ENCODE peak calls at places on chromosomes 7 and 10, in four cellular contexts. G is GM12891, U is transverse colon, B is spleen. O is an unnamed sample.

GRCh38 chr7:76346778-76347177 is 12.0 kb downstream of the YWHAG start:
- DNase-seq in G (no peak), U (no peak), B (no peak), O (no peak)

GRCh38 chr7:73978681-73979563 is 49.1 kb upstream of the ELN start:
- DNase-seq in G (peak), U (peak), B (peak), O (peak)

GRCh38 chr10:7121154-7121797 is 289.6 kb downstream of the SFMBT2 start:
- DNase-seq in G (peak), U (peak), B (peak), O (peak)

GRCh38 chr10:98438715-98439114 is 8.0 kb downstream of the HPS1 start:
- DNase-seq in G (no peak), U (no peak), B (no peak), O (no peak)

GRCh38 chr7:90917536-90917935 is 321.4 kb downstream of the CDK14 start:
- DNase-seq in G (no peak), U (no peak), B (no peak), O (no peak)

GRCh38 chr10:14782691-14783363 is 8.1 kb upstream of the FAM107B start:
- DNase-seq in G (no peak), U (peak), B (no peak), O (no peak)

GRCh38 chr7:121739465-121739864 is 133.5 kb upstream of the PTPRZ1 start:
- DNase-seq in G (no peak), U (no peak), B (no peak), O (no peak)

GRCh38 chr10:48598243-48598935 is 6.5 kb downstream of the ARHGAP22 start:
- DNase-seq in G (no peak), U (peak), B (no peak), O (no peak)

GRCh38 chr7:49776994-49777393 is 3.6 kb downstream of the VWC2 start:
- DNase-seq in G (no peak), U (peak), B (no peak), O (no peak)

GRCh38 chr10:24974978-24975377 is 22.6 kb upstream of the PRTFDC1 start:
- DNase-seq in G (no peak), U (no peak), B (no peak), O (no peak)

GRCh38 chr7:116249969-116250553 is 39.7 kb downstream of the TES start:
- DNase-seq in G (no peak), U (no peak), B (no peak), O (no peak)

GRCh38 chr7:17965600-17965999 is 25.3 kb upstream of the SNX13 start:
- DNase-seq in G (no peak), U (no peak), B (no peak), O (no peak)

GRCh38 chr7:73702665-73703064 is 16.8 kb downstream of the STX1A start:
- DNase-seq in G (no peak), U (no peak), B (no peak), O (no peak)

GRCh38 chr7:46319841-46320240 is 398.8 kb upstream of the IGFBP3 start:
- DNase-seq in G (no peak), U (no peak), B (no peak), O (no peak)

GRCh38 chr10:68088744-68089143 is 13.7 kb upstream of the HERC4 start:
- DNase-seq in G (no peak), U (no peak), B (no peak), O (no peak)

GRCh38 chr10:46560952-46561351 is 4.5 kb upstream of the GPRIN2 start:
- DNase-seq in G (no peak), U (no peak), B (peak), O (no peak)

GRCh38 chr7:105672820-105673219 is 91.5 kb upstream of the EFCAB10 start:
- DNase-seq in G (no peak), U (no peak), B (no peak), O (no peak)

GRCh38 chr10:14477408-14477710 is 146.6 kb upstream of the FRMD4A start:
- DNase-seq in G (no peak), U (no peak), B (no peak), O (no peak)

GRCh38 chr10:84329094-84329611 is 764 bp downstream of the CCSER2 start:
- DNase-seq in G (no peak), U (peak), B (peak), O (no peak)

GRCh38 chr10:76779163-76779820 is 858.3 kb downstream of the KCNMA1 start:
- DNase-seq in G (no peak), U (no peak), B (no peak), O (no peak)

GRCh38 chr10:60907972-60908371 is 36.0 kb downstream of the RHOBTB1 start:
- DNase-seq in G (no peak), U (no peak), B (no peak), O (no peak)

GRCh38 chr7:135385209-135385608 is 124.7 kb downstream of the CNOT4 start:
- DNase-seq in G (no peak), U (no peak), B (no peak), O (no peak)

GRCh38 chr10:115063702-115064479 is 29.3 kb upstream of the ATRNL1 start:
- DNase-seq in G (no peak), U (no peak), B (no peak), O (no peak)

GRCh38 chr10:6347391-6347951 is 144.7 kb downstream of the PFKFB3 start:
- DNase-seq in G (no peak), U (no peak), B (peak), O (no peak)

GRCh38 chr7:158389514-158390425 is 197.9 kb downstream of the PTPRN2 start:
- DNase-seq in G (no peak), U (no peak), B (peak), O (no peak)

GRCh38 chr10:1370298-1370697 is 314.1 kb downstream of the WDR37 start:
- DNase-seq in G (no peak), U (no peak), B (no peak), O (no peak)

GRCh38 chr7:38940774-38941173 is 31.8 kb upstream of the VPS41 start:
- DNase-seq in G (no peak), U (no peak), B (no peak), O (no peak)

GRCh38 chr7:155590215-155591023 is 44.1 kb upstream of the CNPY1 start:
- DNase-seq in G (no peak), U (peak), B (peak), O (peak)

GRCh38 chr7:106488465-106488864 is 172.5 kb downstream of the CCDC71L start:
- DNase-seq in G (no peak), U (no peak), B (no peak), O (no peak)

GRCh38 chr7:141874787-141875186 is 33.5 kb upstream of the PRSS37 start:
- DNase-seq in G (no peak), U (no peak), B (no peak), O (no peak)

DNA sequence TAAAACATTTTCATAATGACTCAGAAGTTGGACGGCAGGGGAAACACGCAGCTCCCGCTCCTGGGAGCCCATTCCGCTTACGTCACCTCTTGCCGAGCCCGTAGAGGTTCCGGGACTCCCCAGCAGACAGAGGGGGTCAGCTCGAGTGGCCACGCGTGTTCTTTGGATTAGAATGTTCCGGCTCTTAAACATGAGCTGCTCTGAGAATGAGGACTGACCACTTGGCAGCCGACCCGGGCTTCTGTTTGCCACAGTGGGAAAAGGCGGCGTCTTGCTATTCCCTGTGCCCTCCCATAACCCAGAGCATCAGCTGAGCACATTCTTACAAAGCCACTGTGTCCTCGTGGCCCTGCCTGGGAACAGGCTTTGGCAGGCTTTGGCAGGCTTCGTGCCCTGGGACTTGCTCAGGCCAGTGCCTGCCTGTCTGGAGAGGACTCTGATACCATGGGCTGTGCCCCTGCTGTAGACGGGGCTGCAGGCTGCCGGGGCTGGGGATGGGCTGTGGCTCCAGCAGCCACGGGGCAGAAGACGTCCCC is 40.1 kb downstream of the PFKP start:
- DNase-seq in G (no peak), U (peak), B (no peak), O (no peak)
- TF ChIP-seq POLR2A in G (no peak), U (no peak), B (no peak), O (no peak)

DNA sequence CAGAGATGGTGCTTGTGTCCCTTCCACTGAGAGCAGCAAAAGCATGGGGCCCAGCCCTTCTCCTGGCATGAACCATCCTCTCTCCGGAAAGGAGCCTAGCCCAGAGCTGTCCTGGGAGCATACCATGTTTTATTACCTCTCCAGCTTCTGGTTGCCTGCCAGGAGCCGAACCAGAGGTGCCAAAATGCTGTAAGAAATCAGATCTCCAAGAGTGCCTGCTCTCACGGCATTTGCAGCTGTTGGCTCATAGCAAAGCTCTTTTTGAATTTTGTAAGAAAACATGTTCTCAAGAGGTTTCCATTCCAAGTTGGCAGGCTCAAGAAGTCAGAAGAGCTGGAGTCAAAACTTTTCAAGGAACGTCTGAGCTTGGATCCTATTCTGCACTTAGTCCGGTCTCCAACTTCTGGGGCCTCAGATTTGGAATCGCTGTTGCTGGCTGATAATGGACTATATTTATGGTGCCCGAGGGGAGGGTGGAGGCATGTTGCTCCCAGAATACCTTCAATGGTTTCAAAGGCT is 211.7 kb upstream of the MKI67 start:
- DNase-seq in G (no peak), U (no peak), B (no peak), O (no peak)
- TF ChIP-seq POLR2AphosphoS5 in G (no peak), U (no peak), B (no peak), O (no peak)

GRCh38 chr7:55514546-55515265 is 57.6 kb downstream of the VOPP1 start:
- DNase-seq in G (no peak), U (no peak), B (no peak), O (no peak)
- TF ChIP-seq POLR2A in G (peak), U (no peak), B (no peak), O (no peak)

GRCh38 chr10:119059557-119059956 is 21.1 kb downstream of the EIF3A start:
- DNase-seq in G (no peak), U (no peak), B (no peak), O (no peak)
- TF ChIP-seq POLR2AphosphoS5 in G (no peak), U (no peak), B (no peak), O (no peak)

GRCh38 chr10:30059209-30060107 is at the start of gene JCAD:
- DNase-seq in G (peak), U (peak), B (peak), O (peak)
- TF ChIP-seq POLR2A in G (no peak), U (no peak), B (no peak), O (no peak)